ENCODE peak calls at places on chromosomes 16 and 17, in nine cellular contexts. Y is GM23248; S is psoas muscle; I is iPS-NIHi11; R is activated CD4-positive, alpha-beta T cell treated with anti-CD3 and anti-CD28 coated beads, Interleukin-2, amount 10 ng/mL, durations not matched to agents 7 days and 5 days; C is AG10803; N is CD4-positive, alpha-beta memory T cell; F is NCI-H1417; A is BE2C. D is an unnamed sample.

GRCh38 chr16:58426960-58427359 is 34.7 kb downstream of the GINS3 start:
- DNase-seq in Y (no peak), S (no peak), I (no peak), R (no peak), C (no peak), N (no peak), F (peak; percentile 25), A (no peak), D (peak; percentile 28)

GRCh38 chr17:46866325-46866724 is 14.9 kb downstream of the WNT9B start:
- DNase-seq in Y (no peak), S (no peak), I (no peak), R (no peak), C (no peak), N (no peak), F (no peak), A (no peak), D (no peak)

GRCh38 chr16:7113949-7114348 is 218.7 kb upstream of the RBFOX1 start:
- DNase-seq in Y (no peak), S (no peak), I (no peak), R (no peak), C (no peak), N (no peak), F (no peak), A (no peak), D (no peak)

GRCh38 chr17:66982011-66982508 is 17.6 kb downstream of the CACNG4 start:
- DNase-seq in Y (no peak), S (no peak), I (no peak), R (no peak), C (peak; percentile 43), N (no peak), F (no peak), A (no peak), D (no peak)

GRCh38 chr16:75710344-75710743 is 9.1 kb upstream of the DUXB start:
- DNase-seq in Y (no peak), S (no peak), I (no peak), R (no peak), C (no peak), N (no peak), F (no peak), A (no peak), D (no peak)

GRCh38 chr17:57767561-57767960 is 22.5 kb upstream of the CCDC182 start:
- DNase-seq in Y (no peak), S (no peak), I (no peak), R (no peak), C (no peak), N (no peak), F (no peak), A (no peak), D (no peak)

GRCh38 chr16:56354016-56354415 is 71.3 kb downstream of the AMFR start:
- DNase-seq in Y (no peak), S (no peak), I (no peak), R (no peak), C (no peak), N (no peak), F (no peak), A (no peak), D (no peak)

GRCh38 chr17:15106540-15106939 is 158.6 kb downstream of the PMP22 start:
- DNase-seq in Y (peak; percentile 79), S (no peak), I (no peak), R (no peak), C (peak; percentile 25), N (no peak), F (no peak), A (no peak), D (no peak)

GRCh38 chr16:82876951-82877350 is 250.2 kb downstream of the CDH13 start:
- DNase-seq in Y (no peak), S (no peak), I (no peak), R (no peak), C (no peak), N (no peak), F (no peak), A (no peak), D (no peak)

GRCh38 chr17:75759457-75759856 is 5.5 kb downstream of the GALK1 start:
- DNase-seq in Y (no peak), S (peak; percentile 25), I (no peak), R (no peak), C (no peak), N (no peak), F (no peak), A (no peak), D (no peak)

GRCh38 chr17:36463916-36464764 is 22.3 kb upstream of the ZNHIT3 start:
- DNase-seq in Y (peak; percentile 95), S (peak; percentile 72), I (peak; percentile 99), R (peak; percentile 66), C (peak; percentile 72), N (peak; percentile 16), F (no peak), A (no peak), D (no peak)

GRCh38 chr16:23903001-23903414 is 67.2 kb downstream of the PRKCB start:
- DNase-seq in Y (peak; percentile 9), S (no peak), I (no peak), R (no peak), C (no peak), N (no peak), F (no peak), A (no peak), D (no peak)

GRCh38 chr17:76585048-76585648 is 512 bp downstream of the ST6GALNAC2 start:
- DNase-seq in Y (peak; percentile 51), S (no peak), I (peak; percentile 46), R (peak; percentile 15), C (no peak), N (no peak), F (no peak), A (no peak), D (peak; percentile 47)

GRCh38 chr17:79165756-79166473 is 91.3 kb downstream of the ENGASE start:
- DNase-seq in Y (no peak), S (no peak), I (no peak), R (no peak), C (no peak), N (no peak), F (no peak), A (no peak), D (no peak)

GRCh38 chr17:30920282-30920681 is 1.5 kb upstream of the ADAP2 start:
- DNase-seq in Y (peak; percentile 30), S (peak; percentile 51), I (peak; percentile 60), R (no peak), C (no peak), N (no peak), F (no peak), A (no peak), D (no peak)

GRCh38 chr17:53122966-53123365 is 699.8 kb upstream of the KIF2B start:
- DNase-seq in Y (no peak), S (no peak), I (no peak), R (no peak), C (no peak), N (no peak), F (no peak), A (no peak), D (no peak)

GRCh38 chr16:50844840-50845239 is 103.0 kb downstream of the CYLD start:
- DNase-seq in Y (no peak), S (no peak), I (no peak), R (no peak), C (no peak), N (no peak), F (no peak), A (no peak), D (no peak)

GRCh38 chr17:81859906-81860755 is at the start of gene P4HB:
- DNase-seq in Y (peak; percentile 48), S (peak; percentile 100), I (no peak), R (no peak), C (no peak), N (peak; percentile 11), F (peak; percentile 55), A (no peak), D (no peak)

GRCh38 chr17:29748400-29748799 is 125.7 kb upstream of the CORO6 start:
- DNase-seq in Y (no peak), S (no peak), I (no peak), R (no peak), C (no peak), N (no peak), F (no peak), A (no peak), D (no peak)

GRCh38 chr17:29712677-29713076 is 90.0 kb upstream of the CORO6 start:
- DNase-seq in Y (no peak), S (no peak), I (no peak), R (no peak), C (no peak), N (no peak), F (no peak), A (no peak), D (no peak)

GRCh38 chr16:2689968-2690830 is 7.9 kb downstream of the KCTD5 start:
- DNase-seq in Y (no peak), S (peak; percentile 70), I (no peak), R (no peak), C (no peak), N (no peak), F (no peak), A (no peak), D (no peak)

GRCh38 chr17:77580531-77580930 is 378.0 kb upstream of the TNRC6C start:
- DNase-seq in Y (no peak), S (no peak), I (no peak), R (no peak), C (no peak), N (no peak), F (no peak), A (no peak), D (no peak)

GRCh38 chr17:34386925-34387550 is 24.0 kb upstream of the CCL1 start:
- DNase-seq in Y (peak; percentile 12), S (no peak), I (no peak), R (no peak), C (no peak), N (no peak), F (no peak), A (no peak), D (no peak)

GRCh38 chr16:8720080-8720966 is 45.9 kb downstream of the ABAT start:
- DNase-seq in Y (no peak), S (no peak), I (peak; percentile 77), R (no peak), C (no peak), N (no peak), F (peak; percentile 96), A (peak; percentile 87), D (peak; percentile 90)

GRCh38 chr17:2710804-2711607 is 558 bp downstream of the CLUH start:
- DNase-seq in Y (peak; percentile 62), S (peak; percentile 67), I (peak; percentile 52), R (peak; percentile 32), C (no peak), N (peak; percentile 34), F (peak; percentile 27), A (no peak), D (no peak)

GRCh38 chr16:28067604-28068382 is 4.3 kb upstream of the GSG1L start:
- DNase-seq in Y (peak; percentile 72), S (no peak), I (no peak), R (no peak), C (peak; percentile 60), N (no peak), F (no peak), A (no peak), D (no peak)

GRCh38 chr16:88792668-88793587 is 7.9 kb upstream of the PIEZO1 start:
- DNase-seq in Y (no peak), S (peak; percentile 46), I (no peak), R (no peak), C (no peak), N (no peak), F (no peak), A (no peak), D (no peak)

GRCh38 chr16:82542714-82543113 is 84.1 kb upstream of the CDH13 start:
- DNase-seq in Y (no peak), S (no peak), I (no peak), R (no peak), C (no peak), N (no peak), F (no peak), A (no peak), D (no peak)

GRCh38 chr17:41308251-41308917 is 725 bp downstream of the KRTAP16-1 start:
- DNase-seq in Y (peak; percentile 27), S (peak; percentile 71), I (no peak), R (peak; percentile 85), C (peak; percentile 46), N (peak; percentile 88), F (peak; percentile 71), A (no peak), D (peak; percentile 13)

GRCh38 chr17:17682293-17682736 is 1.1 kb downstream of the RAI1 start:
- DNase-seq in Y (peak; percentile 76), S (no peak), I (no peak), R (peak; percentile 37), C (peak; percentile 50), N (no peak), F (peak; percentile 60), A (peak; percentile 26), D (peak; percentile 29)

GRCh38 chr16:65621640-65622039 is 499.8 kb upstream of the CDH11 start:
- DNase-seq in Y (no peak), S (no peak), I (no peak), R (no peak), C (no peak), N (no peak), F (peak; percentile 1), A (peak; percentile 21), D (peak; percentile 64)

D was measured in NCI-H345.